ENCODE peak calls at places on chromosomes 4 and X, in five cellular contexts. N is neural crest cell; J is CD4-positive, alpha-beta memory T cell; S is cardiac fibroblast; Z is type B pancreatic cell. R is an unnamed sample.

GRCh38 chrX:154044045-154044444 is 24.3 kb upstream of the IRAK1 start:
- DNase-seq in J (no peak), Z (no peak), S (no peak), N (no peak), R (no peak)

GRCh38 chr4:169604131-169604900 is 8.1 kb downstream of the NEK1 start:
- DNase-seq in S (peak), N (no peak), Z (no peak), J (no peak), R (no peak)

GRCh38 chr4:73443224-73443623 is 7.2 kb downstream of the AFP start:
- DNase-seq in J (no peak), N (no peak), S (no peak), Z (no peak), R (no peak)

GRCh38 chrX:45329217-45329616 is 128.5 kb upstream of the DIPK2B start:
- DNase-seq in Z (no peak), S (no peak), N (no peak), J (no peak), R (no peak)

GRCh38 chrX:13428055-13428786 is 108.4 kb upstream of the ATXN3L start:
- DNase-seq in J (no peak), S (peak), Z (no peak), N (no peak), R (no peak)

GRCh38 chrX:46698691-46699090 is 60.2 kb downstream of the SLC9A7 start:
- DNase-seq in J (no peak), Z (no peak), N (no peak), S (peak), R (no peak)

GRCh38 chr4:2893772-2894171 is 50.1 kb downstream of the ADD1 start:
- DNase-seq in S (peak), N (no peak), Z (no peak), J (no peak), R (no peak)

GRCh38 chr4:8710416-8710815 is 117.9 kb downstream of the CPZ start:
- DNase-seq in Z (peak), S (no peak), J (no peak), N (no peak), R (no peak)

GRCh38 chrX:130082244-130083106 is 27.8 kb downstream of the ELF4 start:
- DNase-seq in Z (no peak), J (peak), N (no peak), S (peak), R (no peak)

GRCh38 chr4:174592256-174592984 is 70.1 kb upstream of the HPGD start:
- DNase-seq in N (no peak), S (no peak), J (no peak), Z (no peak), R (no peak)

GRCh38 chr4:180106122-180106521 is 2137.1 kb upstream of the TENM3 start:
- DNase-seq in J (no peak), Z (no peak), N (no peak), S (no peak), R (no peak)

GRCh38 chr4:156999175-156999517 is 27.5 kb upstream of the PDGFC start:
- DNase-seq in Z (no peak), S (peak), J (no peak), N (no peak), R (no peak)

GRCh38 chr4:66294626-66295025 is 624.3 kb upstream of the EPHA5 start:
- DNase-seq in Z (no peak), J (no peak), N (no peak), S (no peak), R (no peak)

GRCh38 chr4:107863850-107864371 is 39.2 kb downstream of the SGMS2 start:
- DNase-seq in N (no peak), S (peak), Z (no peak), J (no peak), R (no peak)

GRCh38 chr4:184324939-184325477 is 107.3 kb upstream of the ENPP6 start:
- DNase-seq in J (no peak), S (no peak), N (no peak), Z (no peak), R (no peak)

GRCh38 chr4:22607382-22607781 is 85.4 kb upstream of the GBA3 start:
- DNase-seq in S (peak), N (no peak), Z (no peak), J (no peak), R (no peak)

GRCh38 chrX:54564942-54565341 is 34.9 kb downstream of the GNL3L start:
- DNase-seq in N (no peak), Z (no peak), J (no peak), S (no peak), R (no peak)

GRCh38 chr4:87283151-87283550 is 39.5 kb downstream of the HSD17B13 start:
- DNase-seq in S (no peak), Z (no peak), N (no peak), J (no peak), R (no peak)

GRCh38 chr4:148397771-148398170 is 44.4 kb downstream of the NR3C2 start:
- DNase-seq in N (no peak), S (no peak), J (no peak), Z (no peak), R (no peak)

GRCh38 chrX:132292753-132293152 is 73.5 kb upstream of the RAP2C start:
- DNase-seq in Z (no peak), J (peak), S (peak), N (peak), R (no peak)

GRCh38 chr4:69124941-69125340 is 28.7 kb downstream of the UGT2B7 start:
- DNase-seq in J (no peak), S (no peak), N (no peak), Z (no peak), R (no peak)

GRCh38 chr4:47839259-47839658 is 1.4 kb upstream of the CORIN start:
- DNase-seq in Z (no peak), N (no peak), J (peak), S (peak), R (no peak)

GRCh38 chrX:65987856-65988255 is 52.0 kb downstream of the VSIG4 start:
- DNase-seq in J (no peak), N (no peak), Z (no peak), S (no peak), R (no peak)

GRCh38 chr4:88693792-88694191 is 3.8 kb downstream of the NAP1L5 start:
- DNase-seq in N (no peak), S (no peak), Z (no peak), J (no peak), R (no peak)